ENCODE peak calls at places on chromosomes 12 and 14, in five cellular contexts. F, Q, J, Z and T are unnamed samples.

GRCh38 chr12:11650279-11650696 is 814 bp downstream of the ETV6 start:
- DNase-seq in F (no peak), Q (no peak), J (no peak), Z (no peak), T (no peak)

GRCh38 chr12:102167821-102168605 is 29.6 kb downstream of the PMCH start:
- DNase-seq in F (no peak), Q (no peak), J (no peak), Z (no peak), T (no peak)

GRCh38 chr12:57460457-57461325 is 1.1 kb downstream of the GLI1 start:
- DNase-seq in F (no peak), Q (no peak), J (no peak), Z (no peak), T (no peak)

GRCh38 chr14:72450473-72451044 is 443.3 kb downstream of the DPF3 start:
- DNase-seq in F (no peak), Q (no peak), J (no peak), Z (no peak), T (no peak)

GRCh38 chr12:52401526-52401925 is 4.6 kb downstream of the KRT82 start:
- DNase-seq in F (no peak), Q (no peak), J (peak), Z (no peak), T (no peak)

GRCh38 chr12:15796493-15797141 is 7.4 kb upstream of the EPS8 start:
- DNase-seq in F (no peak), Q (no peak), J (peak), Z (no peak), T (no peak)

GRCh38 chr12:108890208-108890607 is 10.3 kb downstream of the DAO start:
- DNase-seq in F (no peak), Q (no peak), J (no peak), Z (no peak), T (no peak)

GRCh38 chr12:94289551-94290312 is 141.4 kb downstream of the PLXNC1 start:
- DNase-seq in F (no peak), Q (no peak), J (no peak), Z (peak), T (no peak)

GRCh38 chr14:76687611-76688372 is 73.5 kb upstream of the VASH1 start:
- DNase-seq in F (no peak), Q (no peak), J (no peak), Z (no peak), T (no peak)

GRCh38 chr14:68363841-68364711 is 428.8 kb downstream of the ZFP36L1 start:
- DNase-seq in F (no peak), Q (no peak), J (no peak), Z (no peak), T (no peak)

GRCh38 chr14:91830777-91831176 is 36.6 kb downstream of the TC2N start:
- DNase-seq in F (peak), Q (no peak), J (no peak), Z (no peak), T (no peak)

GRCh38 chr14:88411039-88411438 is 25.6 kb downstream of the SPATA7 start:
- DNase-seq in F (no peak), Q (no peak), J (no peak), Z (no peak), T (no peak)

GRCh38 chr12:46131729-46132128 is 137.1 kb downstream of the SLC38A1 start:
- DNase-seq in F (no peak), Q (no peak), J (no peak), Z (peak), T (no peak)

GRCh38 chr12:63862187-63863107 is 17.9 kb downstream of the SRGAP1 start:
- DNase-seq in F (no peak), Q (no peak), J (peak), Z (peak), T (no peak)

GRCh38 chr14:101442451-101442850 is 118.8 kb upstream of the DIO3 start:
- DNase-seq in F (peak), Q (peak), J (no peak), Z (no peak), T (peak)

GRCh38 chr12:70919597-70920035 is 922 bp downstream of the PTPRR start:
- DNase-seq in F (no peak), Q (no peak), J (no peak), Z (no peak), T (no peak)

GRCh38 chr12:67826148-67826547 is 163.1 kb upstream of the IFNG-AS1 start:
- DNase-seq in F (no peak), Q (no peak), J (no peak), Z (peak), T (no peak)

GRCh38 chr12:32198555-32198954 is 91.9 kb downstream of the BICD1 start:
- DNase-seq in F (no peak), Q (no peak), J (peak), Z (peak), T (no peak)

GRCh38 chr12:109920266-109920780 is 20.2 kb downstream of the TCHP start:
- DNase-seq in F (no peak), Q (no peak), J (no peak), Z (peak), T (no peak)